ENCODE peak calls at places on chromosomes 7 and 10, in four cellular contexts. One of them, this sample, is unnamed.

GRCh38 chr7:42238709-42239395 is 1.8 kb upstream of the GLI3 start:
- DNase-seq in tibial artery: peak; percentile 75
- DNase-seq in heart right ventricle: no peak
- DNase-seq in lower lobe of right lung: no peak
- DNase-seq in this sample: no peak

GRCh38 chr7:2843711-2844152 is 376 bp downstream of the GNA12 start:
- DNase-seq in tibial artery: peak; percentile 74
- DNase-seq in lower lobe of right lung: peak; percentile 74
- DNase-seq in heart right ventricle: peak; percentile 39
- DNase-seq in this sample: peak; percentile 49

GRCh38 chr10:10782603-10783002 is 235.1 kb upstream of the CELF2 start:
- DNase-seq in heart right ventricle: no peak
- DNase-seq in lower lobe of right lung: no peak
- DNase-seq in tibial artery: no peak
- DNase-seq in this sample: no peak

GRCh38 chr10:24825551-24825950 is 101.9 kb upstream of the ARHGAP21 start:
- DNase-seq in lower lobe of right lung: no peak
- DNase-seq in tibial artery: no peak
- DNase-seq in heart right ventricle: no peak
- DNase-seq in this sample: no peak

GRCh38 chr10:71567006-71567405 is 152.6 kb downstream of the C10orf105 start:
- DNase-seq in lower lobe of right lung: no peak
- DNase-seq in heart right ventricle: no peak
- DNase-seq in tibial artery: no peak
- DNase-seq in this sample: no peak

GRCh38 chr7:101936223-101936611 is 118.8 kb downstream of the CUX1 start:
- DNase-seq in lower lobe of right lung: no peak
- DNase-seq in tibial artery: no peak
- DNase-seq in heart right ventricle: no peak
- DNase-seq in this sample: no peak

GRCh38 chr7:214410-215212 is 22.2 kb downstream of the FAM20C start:
- DNase-seq in heart right ventricle: peak; percentile 12
- DNase-seq in tibial artery: no peak
- DNase-seq in lower lobe of right lung: no peak
- DNase-seq in this sample: no peak

GRCh38 chr7:102426268-102427031 is 6.9 kb upstream of the ORAI2 start:
- DNase-seq in tibial artery: no peak
- DNase-seq in heart right ventricle: no peak
- DNase-seq in lower lobe of right lung: peak; percentile 71
- DNase-seq in this sample: peak; percentile 52

GRCh38 chr10:10418397-10418796 is 599.3 kb upstream of the CELF2 start:
- DNase-seq in heart right ventricle: no peak
- DNase-seq in tibial artery: no peak
- DNase-seq in lower lobe of right lung: no peak
- DNase-seq in this sample: no peak

GRCh38 chr7:25953859-25954258 is 198.1 kb upstream of the NFE2L3 start:
- DNase-seq in heart right ventricle: no peak
- DNase-seq in tibial artery: no peak
- DNase-seq in lower lobe of right lung: no peak
- DNase-seq in this sample: no peak

GRCh38 chr10:70858759-70859158 is 29.6 kb downstream of the PCBD1 start:
- DNase-seq in heart right ventricle: no peak
- DNase-seq in lower lobe of right lung: no peak
- DNase-seq in tibial artery: no peak
- DNase-seq in this sample: no peak

GRCh38 chr7:90681336-90682019 is 85.4 kb downstream of the CDK14 start:
- DNase-seq in tibial artery: no peak
- DNase-seq in heart right ventricle: no peak
- DNase-seq in lower lobe of right lung: no peak
- DNase-seq in this sample: no peak

GRCh38 chr10:103918053-103918846 is at the start of gene STN1:
- DNase-seq in tibial artery: peak; percentile 99
- DNase-seq in lower lobe of right lung: peak; percentile 98
- DNase-seq in heart right ventricle: peak; percentile 99
- DNase-seq in this sample: peak; percentile 98

GRCh38 chr10:72564596-72564995 is 61.3 kb downstream of the MICU1 start:
- DNase-seq in heart right ventricle: no peak
- DNase-seq in tibial artery: no peak
- DNase-seq in lower lobe of right lung: no peak
- DNase-seq in this sample: no peak

GRCh38 chr7:130966246-130967009 is 232.4 kb upstream of the KLF14 start:
- DNase-seq in lower lobe of right lung: no peak
- DNase-seq in tibial artery: no peak
- DNase-seq in heart right ventricle: no peak
- DNase-seq in this sample: no peak

GRCh38 chr10:99854860-99855259 is 72.4 kb downstream of the ABCC2 start:
- DNase-seq in lower lobe of right lung: no peak
- DNase-seq in tibial artery: no peak
- DNase-seq in heart right ventricle: no peak
- DNase-seq in this sample: no peak

GRCh38 chr7:30887464-30887872 is 24.2 kb upstream of the AQP1 start:
- DNase-seq in heart right ventricle: no peak
- DNase-seq in lower lobe of right lung: no peak
- DNase-seq in tibial artery: no peak
- DNase-seq in this sample: no peak

GRCh38 chr10:91104185-91105041 is 116.0 kb upstream of the PCGF5 start:
- DNase-seq in heart right ventricle: no peak
- DNase-seq in lower lobe of right lung: no peak
- DNase-seq in tibial artery: no peak
- DNase-seq in this sample: no peak

GRCh38 chr10:63711866-63712716 is 190.9 kb downstream of the REEP3 start:
- DNase-seq in heart right ventricle: peak; percentile 90
- DNase-seq in lower lobe of right lung: peak; percentile 93
- DNase-seq in tibial artery: peak; percentile 98
- DNase-seq in this sample: peak; percentile 99

GRCh38 chr10:127919418-127920191 is 12.7 kb downstream of the PTPRE start:
- DNase-seq in lower lobe of right lung: no peak
- DNase-seq in heart right ventricle: no peak
- DNase-seq in tibial artery: no peak
- DNase-seq in this sample: no peak

GRCh38 chr10:74994714-74995308 is 116.6 kb upstream of the SAMD8 start:
- DNase-seq in lower lobe of right lung: no peak
- DNase-seq in heart right ventricle: no peak
- DNase-seq in tibial artery: no peak
- DNase-seq in this sample: no peak

DNA sequence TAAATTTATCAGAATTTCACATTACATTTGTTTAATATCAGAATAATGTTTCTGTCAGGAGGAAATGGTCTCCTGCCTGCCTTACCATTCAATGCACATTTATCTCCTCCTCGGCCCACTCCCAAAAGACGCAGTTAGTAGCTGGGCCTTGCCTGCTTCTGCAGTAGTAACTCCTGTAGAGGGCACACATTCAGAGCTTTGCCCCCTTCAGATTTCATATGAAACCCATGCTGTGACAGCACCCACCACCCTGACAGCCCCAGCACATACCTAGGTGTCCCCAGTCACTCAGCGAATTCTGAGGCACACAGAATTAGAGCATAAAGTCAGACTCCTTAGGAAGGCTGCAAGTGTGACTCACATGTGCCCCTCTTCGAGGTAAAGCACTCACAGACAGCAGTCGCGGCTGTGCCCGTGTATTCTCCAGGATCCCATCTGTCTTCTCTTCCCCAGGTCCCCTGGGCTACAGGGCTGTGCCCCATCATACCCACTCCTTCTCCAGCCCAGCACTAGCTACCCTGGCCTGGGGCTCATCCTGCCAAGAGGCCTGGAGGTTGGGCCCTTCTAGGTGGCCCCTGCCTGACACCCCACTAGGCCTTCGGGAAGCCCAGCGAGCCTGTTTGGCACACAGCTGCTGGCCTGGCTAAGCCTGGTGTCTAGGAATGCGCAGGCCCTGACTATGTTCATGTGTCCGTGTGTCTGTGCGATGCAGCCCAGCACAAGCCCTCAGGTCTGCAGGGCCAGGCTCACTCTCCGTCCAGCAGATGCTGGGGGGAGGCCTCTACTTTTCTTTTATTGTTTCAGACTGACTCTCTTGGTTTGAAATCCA is 4.7 kb upstream of the DEPP1 start:
- DNase-seq in tibial artery: peak; percentile 67
- DNase-seq in lower lobe of right lung: no peak
- DNase-seq in heart right ventricle: no peak
- DNase-seq in this sample: peak; percentile 10
- H3K27ac ChIP-seq in tibial artery: peak overlapping the region; percentile 96
- H3K27ac ChIP-seq in lower lobe of right lung: peak overlapping the region; percentile 72
- H3K27ac ChIP-seq in heart right ventricle: peak overlapping the region; percentile 92
- H3K27ac ChIP-seq in this sample: no peak overlapping the region

DNA sequence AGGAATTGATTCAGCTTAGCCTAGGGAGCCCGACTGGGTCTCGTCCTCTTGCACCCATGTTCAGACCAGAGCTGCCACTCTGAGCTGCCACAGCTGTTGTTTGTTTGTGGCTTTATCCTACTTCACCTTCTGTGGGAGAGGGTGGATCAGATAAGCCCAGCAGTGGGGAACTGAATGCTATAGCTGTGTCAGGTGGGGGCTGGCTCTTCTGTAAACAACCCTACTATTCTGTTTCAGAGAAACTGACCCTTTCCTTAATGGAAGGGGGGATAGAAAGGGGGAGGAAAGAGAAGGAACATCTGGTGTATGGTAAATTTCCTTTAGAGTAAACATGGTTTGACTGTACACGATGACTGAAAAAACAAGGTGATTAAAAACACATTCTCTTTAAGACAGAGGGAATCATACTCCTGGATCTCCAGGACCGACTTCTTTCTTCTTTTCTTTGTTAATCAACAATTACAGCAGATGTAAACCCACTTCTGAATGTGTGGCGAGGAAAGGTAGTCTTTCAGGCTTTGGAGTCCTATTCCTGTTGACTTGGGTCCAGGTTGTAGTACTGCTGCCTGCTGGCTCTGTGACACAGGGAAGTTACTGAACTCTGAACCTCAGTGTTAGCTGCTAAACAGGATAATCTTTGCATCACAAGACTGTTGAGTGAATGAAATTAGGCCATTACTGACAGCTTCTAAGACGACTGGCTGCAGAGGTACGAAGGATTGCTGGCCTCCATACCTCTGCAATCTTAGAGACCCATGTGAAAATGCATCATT is 6.0 kb downstream of the PRXL2A start:
- DNase-seq in tibial artery: no peak
- DNase-seq in heart right ventricle: no peak
- DNase-seq in lower lobe of right lung: no peak
- DNase-seq in this sample: peak; percentile 33
- H3K27ac ChIP-seq in tibial artery: no peak overlapping the region
- H3K27ac ChIP-seq in heart right ventricle: peak overlapping the region; percentile 46
- H3K27ac ChIP-seq in lower lobe of right lung: no peak overlapping the region
- H3K27ac ChIP-seq in this sample: peak overlapping the region; percentile 26

DNA sequence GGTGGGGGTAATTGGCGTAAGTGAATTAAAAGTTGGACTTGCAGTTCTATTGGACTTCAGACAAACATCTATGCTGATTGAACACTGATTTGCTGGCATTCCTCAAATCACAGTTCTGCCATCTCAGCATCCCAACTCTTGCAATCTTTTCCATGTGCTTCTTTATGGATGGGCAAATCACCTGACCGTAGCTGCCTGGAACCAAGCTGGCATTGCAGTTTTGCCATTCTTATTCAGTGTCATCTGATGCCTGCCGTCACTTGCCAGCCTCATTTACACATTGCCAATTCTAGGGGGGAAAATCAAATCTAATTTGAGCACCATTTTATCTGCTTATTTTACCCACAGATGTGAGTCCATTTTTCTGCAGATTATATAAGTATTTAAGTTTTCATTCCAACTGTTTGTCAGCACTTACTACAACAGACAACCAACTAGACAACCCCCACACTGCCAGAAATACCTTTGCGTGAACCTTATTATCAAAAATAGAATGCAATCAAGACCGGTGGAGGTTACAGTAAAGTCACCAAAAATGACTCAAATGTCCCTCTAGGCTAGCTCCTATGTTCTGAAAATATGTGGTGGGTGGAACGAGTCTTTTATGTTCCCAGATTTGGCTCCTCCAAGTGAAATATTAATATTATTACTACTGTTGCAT is 172.3 kb upstream of the CTBP2 start:
- DNase-seq in tibial artery: no peak
- DNase-seq in heart right ventricle: no peak
- DNase-seq in lower lobe of right lung: no peak
- DNase-seq in this sample: no peak
- H3K27ac ChIP-seq in tibial artery: no peak overlapping the region
- H3K27ac ChIP-seq in heart right ventricle: peak overlapping the region; percentile 72
- H3K27ac ChIP-seq in lower lobe of right lung: no peak overlapping the region
- H3K27ac ChIP-seq in this sample: no peak overlapping the region

GRCh38 chr7:70455925-70456324 is 676.0 kb upstream of the GALNT17 start:
- DNase-seq in lower lobe of right lung: no peak
- DNase-seq in heart right ventricle: no peak
- DNase-seq in tibial artery: no peak
- DNase-seq in this sample: no peak

GRCh38 chr7:70459546-70459945 is 672.4 kb upstream of the GALNT17 start:
- DNase-seq in heart right ventricle: no peak
- DNase-seq in tibial artery: no peak
- DNase-seq in lower lobe of right lung: no peak
- DNase-seq in this sample: no peak

GRCh38 chr7:70458195-70458695 is 673.7 kb upstream of the GALNT17 start:
- DNase-seq in lower lobe of right lung: no peak
- DNase-seq in heart right ventricle: no peak
- DNase-seq in tibial artery: no peak
- DNase-seq in this sample: no peak

GRCh38 chr7:70456729-70457128 is 675.2 kb upstream of the GALNT17 start:
- DNase-seq in lower lobe of right lung: no peak
- DNase-seq in tibial artery: no peak
- DNase-seq in heart right ventricle: no peak
- DNase-seq in this sample: no peak

GRCh38 chr7:70457477-70458194 is 674.3 kb upstream of the GALNT17 start:
- DNase-seq in tibial artery: no peak
- DNase-seq in lower lobe of right lung: no peak
- DNase-seq in heart right ventricle: no peak
- DNase-seq in this sample: no peak
- H3K27ac ChIP-seq in tibial artery: no peak overlapping the region
- H3K27ac ChIP-seq in lower lobe of right lung: no peak overlapping the region
- H3K27ac ChIP-seq in heart right ventricle: no peak overlapping the region
- H3K27ac ChIP-seq in this sample: no peak overlapping the region

GRCh38 chr10:51843966-51844365 is 144.6 kb upstream of the CSTF2T start:
- DNase-seq in heart right ventricle: no peak
- DNase-seq in lower lobe of right lung: no peak
- DNase-seq in tibial artery: no peak
- DNase-seq in this sample: no peak
- H3K27ac ChIP-seq in heart right ventricle: no peak overlapping the region
- H3K27ac ChIP-seq in lower lobe of right lung: no peak overlapping the region
- H3K27ac ChIP-seq in tibial artery: no peak overlapping the region
- H3K27ac ChIP-seq in this sample: no peak overlapping the region